ENCODE peak calls at places on chromosomes 13 and 19, in five cellular contexts. S is activated CD8-positive, alpha-beta T cell treated with anti-CD3 and anti-CD28 coated beads for 36 hours; V is left lung; N is GM12865; X is A549. P is an unnamed sample.
A peak's percentile ranks its signal among the peaks of the same experiment; 100 is the strongest.

GRCh38 chr19:15640294-15640903 is at the start of gene CYP4F3:
- DNase-seq in S (no peak), V (peak; percentile 76), N (no peak), X (peak; percentile 72), P (no peak)

GRCh38 chr19:2271516-2272103 is 10.4 kb downstream of the PEAK3 start:
- DNase-seq in S (no peak), V (no peak), N (no peak), X (no peak), P (no peak)

GRCh38 chr19:5090780-5091575 is 122.1 kb downstream of the KDM4B start:
- DNase-seq in S (no peak), V (no peak), N (no peak), X (no peak), P (no peak)

GRCh38 chr19:30920238-30920637 is 429.0 kb downstream of the TSHZ3 start:
- DNase-seq in S (no peak), V (no peak), N (no peak), X (no peak), P (no peak)

GRCh38 chr13:44093607-44094583 is 214.2 kb downstream of the LACC1 start:
- DNase-seq in S (no peak), V (no peak), N (no peak), X (no peak), P (no peak)

GRCh38 chr13:22793598-22794134 is 387.1 kb upstream of the SGCG start:
- DNase-seq in S (no peak), V (no peak), N (no peak), X (no peak), P (no peak)

GRCh38 chr13:79395881-79396280 is 10.2 kb downstream of the RBM26 start:
- DNase-seq in S (no peak), V (no peak), N (no peak), X (no peak), P (no peak)

GRCh38 chr19:18893573-18894253 is 2.2 kb downstream of the CERS1 start:
- DNase-seq in S (no peak), V (no peak), N (no peak), X (no peak), P (no peak)

GRCh38 chr13:40776681-40777165 is 5.7 kb upstream of the MRPS31 start:
- DNase-seq in S (peak; percentile 88), V (no peak), N (peak; percentile 79), X (no peak), P (no peak)

GRCh38 chr13:103403148-103403740 is 337.0 kb upstream of the SLC10A2 start:
- DNase-seq in S (no peak), V (no peak), N (no peak), X (no peak), P (no peak)

GRCh38 chr19:10768936-10769335 is 51.1 kb downstream of the DNM2 start:
- DNase-seq in S (no peak), V (no peak), N (no peak), X (no peak), P (no peak)

GRCh38 chr19:33465834-33466233 is 55.8 kb downstream of the PEPD start:
- DNase-seq in S (no peak), V (no peak), N (no peak), X (no peak), P (no peak)

GRCh38 chr19:3135961-3136683 is at the start of gene GNA15:
- DNase-seq in S (peak; percentile 60), V (peak; percentile 77), N (peak; percentile 34), X (no peak), P (no peak)

GRCh38 chr13:64704121-64704520 is 2526.0 kb downstream of the PCDH9 start:
- DNase-seq in S (no peak), V (no peak), N (no peak), X (no peak), P (no peak)

GRCh38 chr19:55636723-55637122 is 4.1 kb upstream of the ZNF580 start:
- DNase-seq in S (no peak), V (no peak), N (no peak), X (no peak), P (no peak)

GRCh38 chr19:33473644-33474305 is 47.8 kb downstream of the PEPD start:
- DNase-seq in S (no peak), V (no peak), N (no peak), X (no peak), P (no peak)

GRCh38 chr13:34020388-34020787 is 202.4 kb downstream of the RFC3 start:
- DNase-seq in S (no peak), V (no peak), N (no peak), X (no peak), P (no peak)

GRCh38 chr13:51814825-51815650 is 11.1 kb upstream of the DHRS12 start:
- DNase-seq in S (peak; percentile 87), V (peak; percentile 65), N (peak; percentile 87), X (peak; percentile 60), P (peak; percentile 90)

GRCh38 chr19:21256722-21257121 is 72.5 kb downstream of the ZNF708 start:
- DNase-seq in S (no peak), V (no peak), N (no peak), X (peak; percentile 20), P (peak; percentile 25)

GRCh38 chr19:6712692-6713670 is 7.5 kb downstream of the C3 start:
- DNase-seq in S (no peak), V (no peak), N (no peak), X (no peak), P (no peak)

GRCh38 chr13:25689539-25689938 is 317.8 kb downstream of the ATP8A2 start:
- DNase-seq in S (no peak), V (no peak), N (no peak), X (no peak), P (no peak)

GRCh38 chr13:80374453-80374852 is 33.5 kb upstream of the SPRY2 start:
- DNase-seq in S (no peak), V (no peak), N (no peak), X (no peak), P (no peak)

GRCh38 chr13:91368676-91369425 is 21.4 kb downstream of the MIR17HG start:
- DNase-seq in S (peak; percentile 40), V (no peak), N (no peak), X (no peak), P (no peak)

GRCh38 chr13:110312669-110313031 is 5.6 kb downstream of the COL4A2 start:
- DNase-seq in S (no peak), V (no peak), N (no peak), X (no peak), P (no peak)

GRCh38 chr19:33814181-33815165 is 17.8 kb downstream of the KCTD15 start:
- DNase-seq in S (no peak), V (peak; percentile 21), N (no peak), X (no peak), P (no peak)

GRCh38 chr19:31730270-31730669 is 381.0 kb upstream of the TSHZ3 start:
- DNase-seq in S (no peak), V (no peak), N (no peak), X (no peak), P (no peak)

GRCh38 chr13:44819245-44819644 is 170.0 kb downstream of the NUFIP1 start:
- DNase-seq in S (peak; percentile 27), V (no peak), N (peak; percentile 10), X (peak; percentile 58), P (no peak)

GRCh38 chr13:28494861-28495585 is at the start of gene FLT1:
- DNase-seq in S (peak; percentile 59), V (peak; percentile 49), N (peak; percentile 14), X (no peak), P (peak; percentile 87)

GRCh38 chr13:80313668-80314278 is 27.2 kb downstream of the SPRY2 start:
- DNase-seq in S (no peak), V (no peak), N (no peak), X (no peak), P (no peak)

GRCh38 chr13:64716936-64717335 is 2513.2 kb downstream of the PCDH9 start:
- DNase-seq in S (no peak), V (no peak), N (no peak), X (no peak), P (no peak)

GRCh38 chr19:19948800-19949199 is 48.1 kb downstream of the ZNF93 start:
- DNase-seq in S (no peak), V (no peak), N (no peak), X (no peak), P (no peak)

GRCh38 chr19:2081873-2082810 is 14.0 kb downstream of the MOB3A start:
- DNase-seq in S (peak; percentile 80), V (peak; percentile 80), N (peak; percentile 74), X (no peak), P (no peak)

GRCh38 chr13:23510544-23510916 is 59.7 kb upstream of the TNFRSF19 start:
- DNase-seq in S (no peak), V (no peak), N (no peak), X (no peak), P (no peak)

GRCh38 chr19:43575955-43576451 is 402 bp downstream of the PINLYP start:
- DNase-seq in S (no peak), V (no peak), N (no peak), X (no peak), P (no peak)

GRCh38 chr19:36169084-36169760 is 17.0 kb upstream of the COX7A1 start:
- DNase-seq in S (no peak), V (no peak), N (no peak), X (no peak), P (no peak)

GRCh38 chr19:7998081-7998480 is 7.4 kb downstream of the ELAVL1 start:
- DNase-seq in S (no peak), V (no peak), N (no peak), X (no peak), P (no peak)
- TF ChIP-seq CTCF in S (no peak), V (no peak), N (no peak), X (no peak), P (no peak)

GRCh38 chr13:49436890-49437289 is 7.0 kb downstream of the CAB39L start:
- DNase-seq in S (no peak), V (peak; percentile 37), N (no peak), X (no peak), P (no peak)
- TF ChIP-seq CTCF in S (no peak), V (peak; percentile 12), N (no peak), X (peak; percentile 22), P (no peak)

GRCh38 chr19:45601115-45601514 is 897 bp downstream of the GPR4 start:
- DNase-seq in S (no peak), V (no peak), N (no peak), X (no peak), P (no peak)

GRCh38 chr19:45597425-45598111 is 4.4 kb downstream of the GPR4 start:
- DNase-seq in S (no peak), V (no peak), N (no peak), X (no peak), P (no peak)

GRCh38 chr19:45600340-45600885 is 1.6 kb downstream of the GPR4 start:
- DNase-seq in S (no peak), V (no peak), N (no peak), X (no peak), P (no peak)

GRCh38 chr19:45598267-45599011 is 3.6 kb downstream of the GPR4 start:
- DNase-seq in S (peak; percentile 21), V (no peak), N (no peak), X (no peak), P (no peak)

DNA sequence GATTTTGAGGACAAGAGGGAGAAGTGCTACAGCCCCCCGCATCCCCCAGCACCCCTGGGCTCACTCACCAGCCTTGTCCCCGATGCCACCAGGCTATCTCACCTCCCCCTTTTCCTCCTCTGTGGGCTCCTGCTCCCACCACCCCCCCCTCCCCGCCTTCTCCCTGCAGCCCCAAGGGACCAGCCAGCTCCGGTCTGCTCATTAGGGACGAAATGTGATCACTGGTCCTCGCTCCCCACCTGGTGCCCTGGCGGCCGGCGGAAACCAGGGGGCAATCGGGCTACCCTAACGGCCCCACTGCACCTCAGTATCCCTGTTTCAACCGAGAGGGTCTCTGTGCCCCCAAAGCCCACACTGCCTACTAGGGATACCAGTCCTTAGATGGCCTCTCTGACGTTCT is 2.7 kb downstream of the GPR4 start:
- DNase-seq in S (no peak), V (no peak), N (no peak), X (no peak), P (no peak)
- TF ChIP-seq CTCF in S (no peak), V (no peak), N (no peak), X (no peak), P (peak; percentile 22)

GRCh38 chr19:927707-928401 is 2.0 kb downstream of the ARID3A start:
- DNase-seq in S (no peak), V (no peak), N (no peak), X (no peak), P (no peak)
- TF ChIP-seq CTCF in S (no peak), V (no peak), N (no peak), X (no peak), P (no peak)

P was measured in H1.